ENCODE peak calls at places on chromosomes 11 and 22, in five cellular contexts. V is A549, Z is ovary, S is Peyer's patch, M is spleen. E is an unnamed sample.
A peak's percentile ranks its signal among the peaks of the same experiment; 100 is the strongest.

GRCh38 chr11:23540101-23540561 is 679.9 kb upstream of the CCDC179 start:
- DNase-seq in V (peak; percentile 18), Z (no peak), S (no peak), M (no peak), E (no peak)

GRCh38 chr22:21029486-21030025 is 2.8 kb downstream of the SLC7A4 start:
- DNase-seq in V (no peak), Z (no peak), S (no peak), M (no peak), E (no peak)

GRCh38 chr11:115760528-115760837 is 256.3 kb upstream of the CADM1 start:
- DNase-seq in V (no peak), Z (peak; percentile 17), S (no peak), M (no peak), E (no peak)

GRCh38 chr22:42635531-42635930 is 4.9 kb downstream of the ATP5MGL start:
- DNase-seq in V (peak; percentile 44), Z (no peak), S (no peak), M (no peak), E (no peak)

GRCh38 chr11:8722156-8722555 is 39.6 kb downstream of the RPL27A start:
- DNase-seq in V (no peak), Z (peak; percentile 53), S (no peak), M (no peak), E (no peak)

GRCh38 chr11:76903325-76903724 is 42.6 kb downstream of the ACER3 start:
- DNase-seq in V (no peak), Z (no peak), S (no peak), M (no peak), E (no peak)

GRCh38 chr22:49239264-49240015 is 588.2 kb downstream of the BRD1 start:
- DNase-seq in V (no peak), Z (no peak), S (no peak), M (peak; percentile 59), E (no peak)

GRCh38 chr22:46797355-46797754 is 34.9 kb downstream of the TBC1D22A start:
- DNase-seq in V (no peak), Z (no peak), S (peak; percentile 43), M (peak; percentile 72), E (no peak)

DNA sequence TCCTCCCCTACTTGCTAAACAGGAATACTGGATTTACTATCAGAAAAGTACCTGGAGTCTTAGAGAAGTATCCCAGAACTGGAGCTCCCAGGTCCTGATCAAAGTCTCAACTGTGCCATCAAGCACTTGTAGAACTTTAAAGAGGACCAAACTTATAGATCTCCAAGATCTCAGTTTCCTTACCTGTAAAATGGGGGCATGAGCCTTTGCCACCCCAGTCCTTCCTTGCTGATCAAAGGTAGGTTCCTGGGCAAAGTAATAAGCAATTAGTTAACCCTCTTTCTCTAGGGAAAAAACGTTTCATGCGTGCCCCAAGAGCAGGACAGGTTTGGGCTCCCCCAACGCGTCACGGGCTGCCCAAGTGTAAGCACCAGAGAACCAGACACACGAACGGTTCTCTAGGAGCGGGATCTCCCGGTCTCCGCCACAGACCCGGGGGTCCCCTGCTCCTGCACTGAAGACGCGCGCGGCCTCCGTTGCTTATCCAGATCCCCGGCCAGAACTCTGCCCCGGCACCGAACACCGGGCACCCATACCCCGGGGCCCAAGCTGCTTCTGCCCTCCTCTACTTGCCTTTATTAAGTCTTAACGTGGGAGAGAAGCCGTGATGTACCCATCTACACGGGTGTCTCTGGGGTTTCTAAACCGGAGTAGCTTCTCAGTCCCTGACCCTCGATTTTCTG is 505 bp downstream of the ZNF214 start:
- DNase-seq in V (no peak), Z (peak; percentile 28), S (no peak), M (no peak), E (no peak)
- TF ChIP-seq POLR2A in V (no peak), Z (no peak), S (no peak), M (no peak), E (no peak)

GRCh38 chr22:23772315-23773246 is at the start of gene MMP11:
- DNase-seq in V (no peak), Z (peak; percentile 71), S (peak; percentile 79), M (peak; percentile 90), E (peak; percentile 72)
- TF ChIP-seq POLR2A in V (no peak), Z (no peak), S (no peak), M (no peak), E (no peak)

GRCh38 chr11:100624346-100624745 is 62.7 kb upstream of the ARHGAP42 start:
- DNase-seq in V (no peak), Z (no peak), S (no peak), M (no peak), E (no peak)

GRCh38 chr11:100622404-100622803 is 64.7 kb upstream of the ARHGAP42 start:
- DNase-seq in V (no peak), Z (no peak), S (no peak), M (no peak), E (no peak)

GRCh38 chr11:100618914-100619313 is 68.2 kb upstream of the ARHGAP42 start:
- DNase-seq in V (no peak), Z (no peak), S (no peak), M (no peak), E (no peak)

GRCh38 chr11:100625041-100625440 is 62.0 kb upstream of the ARHGAP42 start:
- DNase-seq in V (no peak), Z (no peak), S (no peak), M (no peak), E (no peak)

GRCh38 chr11:100619484-100619883 is 67.6 kb upstream of the ARHGAP42 start:
- DNase-seq in V (no peak), Z (no peak), S (no peak), M (no peak), E (no peak)
- TF ChIP-seq POLR2A in V (no peak), Z (no peak), S (no peak), M (no peak), E (no peak)

DNA sequence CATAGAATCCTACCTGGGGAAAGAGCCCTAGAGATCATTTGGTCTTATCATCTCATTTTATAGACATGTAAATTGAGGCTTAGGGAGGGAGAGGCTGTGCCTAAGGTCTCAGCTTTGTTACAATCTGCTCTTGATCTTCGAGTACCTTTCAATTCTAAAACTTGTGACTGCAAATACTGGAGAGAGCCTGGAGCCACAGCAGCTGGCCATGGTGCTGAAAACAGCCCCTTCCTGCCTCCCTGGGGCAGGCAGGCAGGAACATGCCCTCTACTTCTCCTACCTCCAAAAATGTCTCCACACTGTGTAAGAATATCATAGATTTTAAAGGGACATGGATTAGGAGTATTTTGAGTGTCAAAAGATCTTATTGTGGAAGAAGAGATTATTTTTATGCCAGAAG is 52.2 kb downstream of the C22orf42 start:
- DNase-seq in V (no peak), Z (no peak), S (no peak), M (no peak), E (no peak)
- TF ChIP-seq POLR2A in V (no peak), Z (no peak), S (no peak), M (no peak), E (no peak)

DNA sequence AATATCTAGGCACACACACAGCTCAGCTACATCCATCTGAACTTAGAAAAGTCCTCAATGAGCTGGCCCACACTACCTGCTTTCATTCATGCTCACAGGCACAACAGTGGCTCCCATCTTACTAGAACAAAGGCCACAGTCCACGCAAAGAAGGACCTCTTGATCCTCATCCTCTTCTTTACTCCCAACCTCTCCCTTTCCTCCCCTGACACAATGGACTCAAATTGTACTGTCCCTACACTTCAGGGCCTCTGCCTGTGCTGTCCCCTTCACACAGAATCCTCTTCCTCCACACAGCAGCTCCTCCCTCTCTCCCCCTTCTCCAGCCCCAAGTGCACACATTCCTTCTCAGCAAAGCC is 12.7 kb downstream of the SMCO4 start:
- DNase-seq in V (no peak), Z (no peak), S (no peak), M (no peak), E (no peak)
- TF ChIP-seq POLR2A in V (no peak), Z (no peak), S (no peak), M (no peak), E (no peak)

GRCh38 chr11:67998150-67999045 is 5.5 kb downstream of the UNC93B1 start:
- DNase-seq in V (no peak), Z (no peak), S (peak; percentile 76), M (no peak), E (no peak)
- TF ChIP-seq POLR2A in V (no peak), Z (no peak), S (no peak), M (no peak), E (no peak)